ENCODE peak calls at places on chromosomes 2 and 18, in four cellular contexts. Q, P, Z and S are unnamed samples.

GRCh38 chr2:188512456-188512855 is 220.8 kb downstream of the GULP1 start:
- DNase-seq in P (no peak), Q (no peak), Z (no peak), S (no peak)

GRCh38 chr2:126638781-126639180 is 17.2 kb upstream of the GYPC start:
- DNase-seq in P (no peak), Q (no peak), Z (no peak), S (no peak)

GRCh38 chr2:118529931-118530330 is 317.5 kb downstream of the EN1 start:
- DNase-seq in Q (no peak), Z (no peak), P (no peak), S (no peak)

GRCh38 chr18:73944715-73945114 is 202.9 kb downstream of the FBXO15 start:
- DNase-seq in Q (no peak), Z (no peak), P (no peak), S (no peak)

GRCh38 chr2:48845719-48846118 is 90.2 kb upstream of the LHCGR start:
- DNase-seq in Q (no peak), P (no peak), Z (no peak), S (no peak)

GRCh38 chr2:105607920-105608504 is 136.7 kb upstream of the NCK2 start:
- DNase-seq in Z (no peak), P (no peak), Q (no peak), S (no peak)

GRCh38 chr2:200662727-200663126 is 76.9 kb downstream of the AOX1 start:
- DNase-seq in Q (no peak), Z (no peak), P (no peak), S (no peak)

GRCh38 chr2:224308267-224308911 is 93.5 kb downstream of the FAM124B start:
- DNase-seq in Q (no peak), P (no peak), Z (no peak), S (no peak)

GRCh38 chr2:72148391-72148974 is 821 bp upstream of the CYP26B1 start:
- DNase-seq in Q (peak; percentile 26), Z (no peak), P (peak; percentile 55), S (peak; percentile 11)

GRCh38 chr18:7524786-7525185 is 42.3 kb upstream of the PTPRM start:
- DNase-seq in P (no peak), Z (no peak), Q (no peak), S (peak; percentile 24)

GRCh38 chr18:24398515-24398914 is 891 bp upstream of the OSBPL1A start:
- DNase-seq in Q (no peak), Z (no peak), P (peak; percentile 67), S (no peak)

GRCh38 chr18:11981633-11982366 is 493 bp downstream of the IMPA2 start:
- DNase-seq in Q (peak; percentile 71), Z (no peak), P (peak; percentile 86), S (peak; percentile 57)

GRCh38 chr2:233353769-233354499 is at the start of gene DGKD:
- DNase-seq in Q (peak; percentile 87), P (no peak), Z (no peak), S (peak; percentile 65)

GRCh38 chr2:233355916-233356315 is 1.6 kb downstream of the DGKD start:
- DNase-seq in Z (no peak), Q (no peak), P (no peak), S (no peak)

GRCh38 chr2:233353101-233353768 is 1.1 kb upstream of the DGKD start:
- DNase-seq in Z (no peak), Q (peak; percentile 77), P (no peak), S (no peak)

GRCh38 chr2:233354971-233355574 is 779 bp downstream of the DGKD start:
- DNase-seq in Z (no peak), Q (peak; percentile 75), P (no peak), S (no peak)

GRCh38 chr2:233354500-233354924 is 218 bp downstream of the DGKD start:
- DNase-seq in Q (no peak), P (no peak), Z (no peak), S (no peak)
- TF ChIP-seq POLR2A in Q (peak; percentile 13), P (no peak), Z (peak; percentile 19), S (no peak)

GRCh38 chr2:108579631-108580030 is 45.4 kb downstream of the LIMS1 start:
- DNase-seq in Q (no peak), Z (no peak), P (no peak), S (no peak)
- H3K4me1 ChIP-seq in Q (no peaks in the 10 kb centered on the region), Z (peaks cover 41% of the 10 kb centered on the region), P (peaks cover 17% of the 10 kb centered on the region), S (peaks cover 5% of the 10 kb centered on the region)

GRCh38 chr2:12715878-12716249 is 872 bp upstream of the TRIB2 start:
- DNase-seq in Q (peak; percentile 87), P (peak; percentile 78), Z (no peak), S (peak; percentile 69)

GRCh38 chr2:12712871-12713270 is 3.9 kb upstream of the TRIB2 start:
- DNase-seq in P (no peak), Z (no peak), Q (no peak), S (no peak)

GRCh38 chr2:12715258-12715865 is 1.4 kb upstream of the TRIB2 start:
- DNase-seq in P (no peak), Z (no peak), Q (no peak), S (no peak)

GRCh38 chr2:12716250-12717190 is at the start of gene TRIB2:
- DNase-seq in Z (peak; percentile 77), Q (peak; percentile 95), P (peak; percentile 83), S (peak; percentile 88)

DNA sequence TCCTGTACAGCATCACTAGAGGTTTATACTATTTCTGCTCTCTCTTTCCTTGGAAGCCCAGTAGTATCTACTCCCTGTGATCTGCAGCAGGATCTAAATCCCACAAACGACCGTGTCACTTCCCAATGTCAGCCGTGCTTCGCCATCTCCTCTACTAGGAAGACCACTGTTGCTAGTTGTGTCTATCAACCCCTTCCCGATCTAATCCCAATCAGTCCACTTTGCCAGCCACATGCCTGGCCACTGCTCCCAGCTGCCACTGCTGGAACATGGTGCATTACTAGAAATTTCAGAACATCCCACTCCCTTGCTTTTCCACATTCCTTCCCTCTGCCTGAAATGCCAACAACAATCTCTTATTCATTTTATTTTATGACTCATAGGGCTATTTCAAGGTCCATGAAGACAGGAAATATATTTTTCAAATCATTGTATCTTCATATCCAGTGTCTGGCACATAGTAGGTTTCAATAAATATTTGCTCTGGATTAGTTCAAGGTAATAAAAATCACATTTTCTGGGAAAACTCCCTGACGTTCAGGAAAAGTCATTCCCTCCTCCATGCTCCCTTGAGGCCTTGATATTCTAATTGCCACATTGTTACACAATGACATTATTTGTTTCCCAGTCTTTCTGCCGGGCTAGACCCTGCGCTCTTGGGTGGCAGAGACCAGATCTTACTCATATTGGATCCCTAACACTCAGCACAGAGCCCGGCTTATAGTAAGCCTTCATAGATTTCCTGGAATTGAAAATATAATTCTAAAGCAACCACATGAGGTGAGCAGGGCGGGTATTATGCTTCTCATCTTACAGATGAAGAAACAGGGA is 2.1 kb upstream of the TRIB2 start:
- DNase-seq in Z (no peak), P (no peak), Q (no peak), S (no peak)
- TF ChIP-seq POLR2A in Z (no peak), P (no peak), Q (no peak), S (no peak)

GRCh38 chr2:10329880-10330699 is 27.4 kb downstream of the HPCAL1 start:
- DNase-seq in Q (peak; percentile 85), P (no peak), Z (no peak), S (no peak)
- H3K4me1 ChIP-seq in Q (peaks cover 34% of the 10 kb centered on the region), P (peaks cover 39% of the 10 kb centered on the region), Z (peaks cover 11% of the 10 kb centered on the region), S (no peaks in the 10 kb centered on the region)

GRCh38 chr18:63143246-63143847 is 176.2 kb downstream of the BCL2 start:
- DNase-seq in P (no peak), Q (no peak), Z (no peak), S (no peak)
- TF ChIP-seq POLR2A in P (no peak), Q (no peak), Z (no peak), S (no peak)

GRCh38 chr2:235500110-235500760 is 6.4 kb downstream of the AGAP1 start:
- DNase-seq in Z (no peak), Q (no peak), P (no peak), S (no peak)
- H3K4me1 ChIP-seq in Z (peaks cover 39% of the 10 kb centered on the region), Q (no peaks in the 10 kb centered on the region), P (peaks cover 24% of the 10 kb centered on the region), S (peaks cover 10% of the 10 kb centered on the region)

DNA sequence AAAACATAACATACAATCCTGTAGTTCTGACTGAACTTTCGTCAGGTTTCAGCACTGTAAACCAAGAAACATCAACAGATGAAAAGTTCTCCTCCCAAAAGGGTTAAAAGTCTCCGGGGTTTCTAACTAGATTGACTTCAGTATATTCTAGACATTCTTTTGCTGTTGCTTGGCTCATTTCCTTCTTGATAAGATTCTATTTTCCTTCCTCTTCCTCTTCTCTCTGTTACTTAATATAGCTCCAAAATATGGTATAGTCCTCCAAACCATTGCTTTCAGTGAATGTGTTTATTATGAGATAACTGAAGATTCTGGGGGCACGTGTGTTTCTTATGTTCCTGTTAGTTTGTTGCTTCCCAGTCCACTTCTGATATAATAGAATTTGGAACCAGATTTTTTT is 46.4 kb upstream of the MAP4K3 start:
- DNase-seq in P (no peak), Q (no peak), Z (no peak), S (no peak)
- TF ChIP-seq POLR2A in P (no peak), Q (no peak), Z (no peak), S (no peak)

GRCh38 chr2:85308951-85309555 is 18.7 kb downstream of the TGOLN2 start:
- DNase-seq in Q (peak; percentile 65), Z (no peak), P (peak; percentile 80), S (peak; percentile 83)
- H3K4me1 ChIP-seq in Q (peaks cover 8% of the 10 kb centered on the region), Z (peaks cover 6% of the 10 kb centered on the region), P (peaks cover 8% of the 10 kb centered on the region), S (no peaks in the 10 kb centered on the region)

GRCh38 chr2:223041527-223042109 is 10.4 kb upstream of the KCNE4 start:
- DNase-seq in Q (no peak), Z (no peak), P (peak; percentile 78), S (peak; percentile 80)
- TF ChIP-seq POLR2A in Q (no peak), Z (no peak), P (no peak), S (no peak)